ENCODE peak calls at places on chromosome 20, in seven cellular contexts. One of them, this sample, is unnamed.
A peak's percentile ranks its signal among the peaks of the same experiment; 100 is the strongest.

GRCh38 chr20:2130062-2130591 is 28.5 kb downstream of the STK35 start:
- DNase-seq in activated T-cell treated with anti-CD3 and anti-CD28 coated beads, Interleukin-2, amount 50 U/mL, for 72 hours: no peak
- DNase-seq in lower lobe of right lung: no peak
- DNase-seq in EH: no peak
- DNase-seq in adipocyte: no peak
- DNase-seq in GM04504: no peak
- DNase-seq in activated CD8-positive, alpha-beta memory T cell treated with anti-CD3 and anti-CD28 coated beads for 1 hour: no peak
- DNase-seq in this sample: no peak

GRCh38 chr20:62239278-62239879 is 1.1 kb downstream of the OSBPL2 start:
- DNase-seq in activated T-cell treated with anti-CD3 and anti-CD28 coated beads, Interleukin-2, amount 50 U/mL, for 72 hours: no peak
- DNase-seq in lower lobe of right lung: no peak
- DNase-seq in EH: peak; percentile 13
- DNase-seq in adipocyte: no peak
- DNase-seq in GM04504: no peak
- DNase-seq in activated CD8-positive, alpha-beta memory T cell treated with anti-CD3 and anti-CD28 coated beads for 1 hour: no peak
- DNase-seq in this sample: no peak

GRCh38 chr20:21047981-21048380 is 58.2 kb downstream of the LINC00237 start:
- DNase-seq in activated T-cell treated with anti-CD3 and anti-CD28 coated beads, Interleukin-2, amount 50 U/mL, for 72 hours: no peak
- DNase-seq in lower lobe of right lung: no peak
- DNase-seq in EH: no peak
- DNase-seq in adipocyte: no peak
- DNase-seq in GM04504: no peak
- DNase-seq in activated CD8-positive, alpha-beta memory T cell treated with anti-CD3 and anti-CD28 coated beads for 1 hour: no peak
- DNase-seq in this sample: no peak

GRCh38 chr20:2038161-2038560 is 44.3 kb upstream of the PDYN start:
- DNase-seq in activated T-cell treated with anti-CD3 and anti-CD28 coated beads, Interleukin-2, amount 50 U/mL, for 72 hours: no peak
- DNase-seq in lower lobe of right lung: no peak
- DNase-seq in EH: no peak
- DNase-seq in adipocyte: no peak
- DNase-seq in GM04504: no peak
- DNase-seq in activated CD8-positive, alpha-beta memory T cell treated with anti-CD3 and anti-CD28 coated beads for 1 hour: no peak
- DNase-seq in this sample: no peak

GRCh38 chr20:36030143-36030542 is 61.8 kb downstream of the CNBD2 start:
- DNase-seq in activated T-cell treated with anti-CD3 and anti-CD28 coated beads, Interleukin-2, amount 50 U/mL, for 72 hours: no peak
- DNase-seq in lower lobe of right lung: no peak
- DNase-seq in EH: no peak
- DNase-seq in adipocyte: peak; percentile 70
- DNase-seq in GM04504: no peak
- DNase-seq in activated CD8-positive, alpha-beta memory T cell treated with anti-CD3 and anti-CD28 coated beads for 1 hour: no peak
- DNase-seq in this sample: no peak

GRCh38 chr20:14710941-14711340 is 373.5 kb upstream of the FLRT3 start:
- DNase-seq in activated T-cell treated with anti-CD3 and anti-CD28 coated beads, Interleukin-2, amount 50 U/mL, for 72 hours: no peak
- DNase-seq in lower lobe of right lung: no peak
- DNase-seq in EH: no peak
- DNase-seq in adipocyte: no peak
- DNase-seq in GM04504: no peak
- DNase-seq in activated CD8-positive, alpha-beta memory T cell treated with anti-CD3 and anti-CD28 coated beads for 1 hour: no peak
- DNase-seq in this sample: no peak

GRCh38 chr20:53829706-53830521 is 236.3 kb upstream of the ZNF217 start:
- DNase-seq in activated T-cell treated with anti-CD3 and anti-CD28 coated beads, Interleukin-2, amount 50 U/mL, for 72 hours: no peak
- DNase-seq in lower lobe of right lung: no peak
- DNase-seq in EH: peak; percentile 88
- DNase-seq in adipocyte: peak; percentile 78
- DNase-seq in GM04504: peak; percentile 67
- DNase-seq in activated CD8-positive, alpha-beta memory T cell treated with anti-CD3 and anti-CD28 coated beads for 1 hour: no peak
- DNase-seq in this sample: peak; percentile 40

GRCh38 chr20:47950103-47950502 is 164.8 kb upstream of the SULF2 start:
- DNase-seq in activated T-cell treated with anti-CD3 and anti-CD28 coated beads, Interleukin-2, amount 50 U/mL, for 72 hours: no peak
- DNase-seq in lower lobe of right lung: no peak
- DNase-seq in EH: peak; percentile 79
- DNase-seq in adipocyte: peak; percentile 46
- DNase-seq in GM04504: no peak
- DNase-seq in activated CD8-positive, alpha-beta memory T cell treated with anti-CD3 and anti-CD28 coated beads for 1 hour: no peak
- DNase-seq in this sample: no peak

GRCh38 chr20:54002056-54002575 is 68.3 kb downstream of the BCAS1 start:
- DNase-seq in activated T-cell treated with anti-CD3 and anti-CD28 coated beads, Interleukin-2, amount 50 U/mL, for 72 hours: no peak
- DNase-seq in lower lobe of right lung: no peak
- DNase-seq in EH: no peak
- DNase-seq in adipocyte: no peak
- DNase-seq in GM04504: no peak
- DNase-seq in activated CD8-positive, alpha-beta memory T cell treated with anti-CD3 and anti-CD28 coated beads for 1 hour: no peak
- DNase-seq in this sample: no peak

GRCh38 chr20:56391596-56392281 is at the start of gene AURKA:
- DNase-seq in activated T-cell treated with anti-CD3 and anti-CD28 coated beads, Interleukin-2, amount 50 U/mL, for 72 hours: no peak
- DNase-seq in lower lobe of right lung: no peak
- DNase-seq in EH: peak; percentile 12
- DNase-seq in adipocyte: no peak
- DNase-seq in GM04504: no peak
- DNase-seq in activated CD8-positive, alpha-beta memory T cell treated with anti-CD3 and anti-CD28 coated beads for 1 hour: no peak
- DNase-seq in this sample: no peak

GRCh38 chr20:48079028-48079427 is 293.7 kb upstream of the SULF2 start:
- DNase-seq in activated T-cell treated with anti-CD3 and anti-CD28 coated beads, Interleukin-2, amount 50 U/mL, for 72 hours: no peak
- DNase-seq in lower lobe of right lung: no peak
- DNase-seq in EH: no peak
- DNase-seq in adipocyte: no peak
- DNase-seq in GM04504: no peak
- DNase-seq in activated CD8-positive, alpha-beta memory T cell treated with anti-CD3 and anti-CD28 coated beads for 1 hour: no peak
- DNase-seq in this sample: no peak

GRCh38 chr20:51497542-51498467 is 44.7 kb downstream of the NFATC2 start:
- DNase-seq in activated T-cell treated with anti-CD3 and anti-CD28 coated beads, Interleukin-2, amount 50 U/mL, for 72 hours: peak; percentile 70
- DNase-seq in lower lobe of right lung: peak; percentile 55
- DNase-seq in EH: no peak
- DNase-seq in adipocyte: peak; percentile 43
- DNase-seq in GM04504: no peak
- DNase-seq in activated CD8-positive, alpha-beta memory T cell treated with anti-CD3 and anti-CD28 coated beads for 1 hour: no peak
- DNase-seq in this sample: peak; percentile 78

GRCh38 chr20:43931976-43932375 is 17.3 kb downstream of the TOX2 start:
- DNase-seq in activated T-cell treated with anti-CD3 and anti-CD28 coated beads, Interleukin-2, amount 50 U/mL, for 72 hours: no peak
- DNase-seq in lower lobe of right lung: no peak
- DNase-seq in EH: no peak
- DNase-seq in adipocyte: no peak
- DNase-seq in GM04504: no peak
- DNase-seq in activated CD8-positive, alpha-beta memory T cell treated with anti-CD3 and anti-CD28 coated beads for 1 hour: no peak
- DNase-seq in this sample: no peak

GRCh38 chr20:48107560-48107959 is 322.3 kb upstream of the SULF2 start:
- DNase-seq in activated T-cell treated with anti-CD3 and anti-CD28 coated beads, Interleukin-2, amount 50 U/mL, for 72 hours: no peak
- DNase-seq in lower lobe of right lung: no peak
- DNase-seq in EH: peak; percentile 63
- DNase-seq in adipocyte: no peak
- DNase-seq in GM04504: no peak
- DNase-seq in activated CD8-positive, alpha-beta memory T cell treated with anti-CD3 and anti-CD28 coated beads for 1 hour: no peak
- DNase-seq in this sample: no peak

GRCh38 chr20:10553326-10553984 is 118.3 kb downstream of the SLX4IP start:
- DNase-seq in activated T-cell treated with anti-CD3 and anti-CD28 coated beads, Interleukin-2, amount 50 U/mL, for 72 hours: peak; percentile 53
- DNase-seq in lower lobe of right lung: peak; percentile 68
- DNase-seq in EH: peak; percentile 82
- DNase-seq in adipocyte: peak; percentile 82
- DNase-seq in GM04504: peak; percentile 35
- DNase-seq in activated CD8-positive, alpha-beta memory T cell treated with anti-CD3 and anti-CD28 coated beads for 1 hour: peak; percentile 23
- DNase-seq in this sample: peak; percentile 25

GRCh38 chr20:10949930-10950783 is 276.4 kb upstream of the JAG1 start:
- DNase-seq in activated T-cell treated with anti-CD3 and anti-CD28 coated beads, Interleukin-2, amount 50 U/mL, for 72 hours: no peak
- DNase-seq in lower lobe of right lung: no peak
- DNase-seq in EH: no peak
- DNase-seq in adipocyte: no peak
- DNase-seq in GM04504: no peak
- DNase-seq in activated CD8-positive, alpha-beta memory T cell treated with anti-CD3 and anti-CD28 coated beads for 1 hour: no peak
- DNase-seq in this sample: no peak

GRCh38 chr20:14334306-14334930 is 3.0 kb downstream of the FLRT3 start:
- DNase-seq in activated T-cell treated with anti-CD3 and anti-CD28 coated beads, Interleukin-2, amount 50 U/mL, for 72 hours: no peak
- DNase-seq in lower lobe of right lung: no peak
- DNase-seq in EH: peak; percentile 36
- DNase-seq in adipocyte: peak; percentile 89
- DNase-seq in GM04504: no peak
- DNase-seq in activated CD8-positive, alpha-beta memory T cell treated with anti-CD3 and anti-CD28 coated beads for 1 hour: no peak
- DNase-seq in this sample: no peak

GRCh38 chr20:56626367-56627121 is 2.6 kb upstream of the TFAP2C start:
- DNase-seq in activated T-cell treated with anti-CD3 and anti-CD28 coated beads, Interleukin-2, amount 50 U/mL, for 72 hours: no peak
- DNase-seq in lower lobe of right lung: no peak
- DNase-seq in EH: peak; percentile 37
- DNase-seq in adipocyte: peak; percentile 30
- DNase-seq in GM04504: no peak
- DNase-seq in activated CD8-positive, alpha-beta memory T cell treated with anti-CD3 and anti-CD28 coated beads for 1 hour: no peak
- DNase-seq in this sample: peak; percentile 48

GRCh38 chr20:53652090-53652858 is 58.6 kb upstream of the ZNF217 start:
- DNase-seq in activated T-cell treated with anti-CD3 and anti-CD28 coated beads, Interleukin-2, amount 50 U/mL, for 72 hours: no peak
- DNase-seq in lower lobe of right lung: no peak
- DNase-seq in EH: no peak
- DNase-seq in adipocyte: peak; percentile 41
- DNase-seq in GM04504: no peak
- DNase-seq in activated CD8-positive, alpha-beta memory T cell treated with anti-CD3 and anti-CD28 coated beads for 1 hour: no peak
- DNase-seq in this sample: peak; percentile 62

GRCh38 chr20:44597930-44598329 is 15.6 kb downstream of the PKIG start:
- DNase-seq in activated T-cell treated with anti-CD3 and anti-CD28 coated beads, Interleukin-2, amount 50 U/mL, for 72 hours: no peak
- DNase-seq in lower lobe of right lung: no peak
- DNase-seq in EH: no peak
- DNase-seq in adipocyte: no peak
- DNase-seq in GM04504: no peak
- DNase-seq in activated CD8-positive, alpha-beta memory T cell treated with anti-CD3 and anti-CD28 coated beads for 1 hour: no peak
- DNase-seq in this sample: no peak

GRCh38 chr20:62774076-62774714 is 22.1 kb upstream of the MRGBP start:
- DNase-seq in activated T-cell treated with anti-CD3 and anti-CD28 coated beads, Interleukin-2, amount 50 U/mL, for 72 hours: no peak
- DNase-seq in lower lobe of right lung: no peak
- DNase-seq in EH: no peak
- DNase-seq in adipocyte: no peak
- DNase-seq in GM04504: no peak
- DNase-seq in activated CD8-positive, alpha-beta memory T cell treated with anti-CD3 and anti-CD28 coated beads for 1 hour: no peak
- DNase-seq in this sample: no peak

GRCh38 chr20:45796336-45797070 is 4.7 kb downstream of the DNTTIP1 start:
- DNase-seq in activated T-cell treated with anti-CD3 and anti-CD28 coated beads, Interleukin-2, amount 50 U/mL, for 72 hours: no peak
- DNase-seq in lower lobe of right lung: no peak
- DNase-seq in EH: no peak
- DNase-seq in adipocyte: no peak
- DNase-seq in GM04504: no peak
- DNase-seq in activated CD8-positive, alpha-beta memory T cell treated with anti-CD3 and anti-CD28 coated beads for 1 hour: no peak
- DNase-seq in this sample: no peak

GRCh38 chr20:34222208-34222607 is 19.0 kb upstream of the ASIP start:
- DNase-seq in activated T-cell treated with anti-CD3 and anti-CD28 coated beads, Interleukin-2, amount 50 U/mL, for 72 hours: peak; percentile 34
- DNase-seq in lower lobe of right lung: no peak
- DNase-seq in EH: peak; percentile 98
- DNase-seq in adipocyte: peak; percentile 97
- DNase-seq in GM04504: peak; percentile 94
- DNase-seq in activated CD8-positive, alpha-beta memory T cell treated with anti-CD3 and anti-CD28 coated beads for 1 hour: no peak
- DNase-seq in this sample: no peak

GRCh38 chr20:17969276-17969883 is 562 bp downstream of the MGME1 start:
- DNase-seq in activated T-cell treated with anti-CD3 and anti-CD28 coated beads, Interleukin-2, amount 50 U/mL, for 72 hours: peak; percentile 42
- DNase-seq in lower lobe of right lung: peak; percentile 55
- DNase-seq in EH: peak; percentile 61
- DNase-seq in adipocyte: peak; percentile 66
- DNase-seq in GM04504: no peak
- DNase-seq in activated CD8-positive, alpha-beta memory T cell treated with anti-CD3 and anti-CD28 coated beads for 1 hour: no peak
- DNase-seq in this sample: no peak

GRCh38 chr20:37095108-37095608 is 639 bp downstream of the RBL1 start:
- DNase-seq in activated T-cell treated with anti-CD3 and anti-CD28 coated beads, Interleukin-2, amount 50 U/mL, for 72 hours: peak; percentile 41
- DNase-seq in lower lobe of right lung: no peak
- DNase-seq in EH: peak; percentile 19
- DNase-seq in adipocyte: peak; percentile 15
- DNase-seq in GM04504: no peak
- DNase-seq in activated CD8-positive, alpha-beta memory T cell treated with anti-CD3 and anti-CD28 coated beads for 1 hour: no peak
- DNase-seq in this sample: peak; percentile 39

GRCh38 chr20:23086056-23086551 is at the start of gene CD93:
- DNase-seq in activated T-cell treated with anti-CD3 and anti-CD28 coated beads, Interleukin-2, amount 50 U/mL, for 72 hours: peak; percentile 27
- DNase-seq in lower lobe of right lung: peak; percentile 55
- DNase-seq in EH: no peak
- DNase-seq in adipocyte: no peak
- DNase-seq in GM04504: no peak
- DNase-seq in activated CD8-positive, alpha-beta memory T cell treated with anti-CD3 and anti-CD28 coated beads for 1 hour: no peak
- DNase-seq in this sample: peak; percentile 40

GRCh38 chr20:48659888-48660287 is 167.9 kb downstream of the PREX1 start:
- DNase-seq in activated T-cell treated with anti-CD3 and anti-CD28 coated beads, Interleukin-2, amount 50 U/mL, for 72 hours: no peak
- DNase-seq in lower lobe of right lung: no peak
- DNase-seq in EH: no peak
- DNase-seq in adipocyte: no peak
- DNase-seq in GM04504: no peak
- DNase-seq in activated CD8-positive, alpha-beta memory T cell treated with anti-CD3 and anti-CD28 coated beads for 1 hour: no peak
- DNase-seq in this sample: no peak

GRCh38 chr20:1478566-1478965 is 11.9 kb upstream of the NSFL1C start:
- DNase-seq in activated T-cell treated with anti-CD3 and anti-CD28 coated beads, Interleukin-2, amount 50 U/mL, for 72 hours: no peak
- DNase-seq in lower lobe of right lung: no peak
- DNase-seq in EH: peak; percentile 73
- DNase-seq in adipocyte: peak; percentile 48
- DNase-seq in GM04504: no peak
- DNase-seq in activated CD8-positive, alpha-beta memory T cell treated with anti-CD3 and anti-CD28 coated beads for 1 hour: no peak
- DNase-seq in this sample: no peak

GRCh38 chr20:20211274-20211987 is 156.5 kb upstream of the INSM1 start:
- DNase-seq in activated T-cell treated with anti-CD3 and anti-CD28 coated beads, Interleukin-2, amount 50 U/mL, for 72 hours: no peak
- DNase-seq in lower lobe of right lung: no peak
- DNase-seq in EH: peak; percentile 73
- DNase-seq in adipocyte: no peak
- DNase-seq in GM04504: peak; percentile 28
- DNase-seq in activated CD8-positive, alpha-beta memory T cell treated with anti-CD3 and anti-CD28 coated beads for 1 hour: no peak
- DNase-seq in this sample: no peak

GRCh38 chr20:52965380-52965779 is 6.8 kb upstream of the TSHZ2 start:
- DNase-seq in activated T-cell treated with anti-CD3 and anti-CD28 coated beads, Interleukin-2, amount 50 U/mL, for 72 hours: no peak
- DNase-seq in lower lobe of right lung: no peak
- DNase-seq in EH: no peak
- DNase-seq in adipocyte: no peak
- DNase-seq in GM04504: no peak
- DNase-seq in activated CD8-positive, alpha-beta memory T cell treated with anti-CD3 and anti-CD28 coated beads for 1 hour: no peak
- DNase-seq in this sample: no peak

GRCh38 chr20:10673176-10673830 is 496 bp downstream of the JAG1 start:
- DNase-seq in activated T-cell treated with anti-CD3 and anti-CD28 coated beads, Interleukin-2, amount 50 U/mL, for 72 hours: peak; percentile 30
- DNase-seq in lower lobe of right lung: peak; percentile 59
- DNase-seq in EH: no peak
- DNase-seq in adipocyte: peak; percentile 71
- DNase-seq in GM04504: no peak
- DNase-seq in activated CD8-positive, alpha-beta memory T cell treated with anti-CD3 and anti-CD28 coated beads for 1 hour: no peak
- DNase-seq in this sample: peak; percentile 59

GRCh38 chr20:48458003-48458377 is 369.8 kb downstream of the PREX1 start:
- DNase-seq in activated T-cell treated with anti-CD3 and anti-CD28 coated beads, Interleukin-2, amount 50 U/mL, for 72 hours: no peak
- DNase-seq in lower lobe of right lung: no peak
- DNase-seq in EH: no peak
- DNase-seq in adipocyte: no peak
- DNase-seq in GM04504: no peak
- DNase-seq in activated CD8-positive, alpha-beta memory T cell treated with anti-CD3 and anti-CD28 coated beads for 1 hour: no peak
- DNase-seq in this sample: no peak

GRCh38 chr20:64057628-64058498 is 5.1 kb upstream of the TCEA2 start:
- DNase-seq in activated T-cell treated with anti-CD3 and anti-CD28 coated beads, Interleukin-2, amount 50 U/mL, for 72 hours: peak; percentile 87
- DNase-seq in lower lobe of right lung: peak; percentile 84
- DNase-seq in EH: peak; percentile 65
- DNase-seq in adipocyte: peak; percentile 85
- DNase-seq in GM04504: no peak
- DNase-seq in activated CD8-positive, alpha-beta memory T cell treated with anti-CD3 and anti-CD28 coated beads for 1 hour: peak; percentile 75
- DNase-seq in this sample: peak; percentile 90

GRCh38 chr20:12591949-12592470 is 416.8 kb upstream of the SPTLC3 start:
- DNase-seq in activated T-cell treated with anti-CD3 and anti-CD28 coated beads, Interleukin-2, amount 50 U/mL, for 72 hours: no peak
- DNase-seq in lower lobe of right lung: no peak
- DNase-seq in EH: no peak
- DNase-seq in adipocyte: no peak
- DNase-seq in GM04504: no peak
- DNase-seq in activated CD8-positive, alpha-beta memory T cell treated with anti-CD3 and anti-CD28 coated beads for 1 hour: no peak
- DNase-seq in this sample: no peak

GRCh38 chr20:46230811-46231282 is 77.5 kb downstream of the CDH22 start:
- DNase-seq in activated T-cell treated with anti-CD3 and anti-CD28 coated beads, Interleukin-2, amount 50 U/mL, for 72 hours: no peak
- DNase-seq in lower lobe of right lung: no peak
- DNase-seq in EH: peak; percentile 50
- DNase-seq in adipocyte: peak; percentile 34
- DNase-seq in GM04504: no peak
- DNase-seq in activated CD8-positive, alpha-beta memory T cell treated with anti-CD3 and anti-CD28 coated beads for 1 hour: no peak
- DNase-seq in this sample: no peak

GRCh38 chr20:14824996-14825395 is 487.6 kb upstream of the FLRT3 start:
- DNase-seq in activated T-cell treated with anti-CD3 and anti-CD28 coated beads, Interleukin-2, amount 50 U/mL, for 72 hours: no peak
- DNase-seq in lower lobe of right lung: no peak
- DNase-seq in EH: no peak
- DNase-seq in adipocyte: no peak
- DNase-seq in GM04504: no peak
- DNase-seq in activated CD8-positive, alpha-beta memory T cell treated with anti-CD3 and anti-CD28 coated beads for 1 hour: no peak
- DNase-seq in this sample: no peak

GRCh38 chr20:40714109-40714508 is 25.1 kb upstream of the MAFB start:
- DNase-seq in activated T-cell treated with anti-CD3 and anti-CD28 coated beads, Interleukin-2, amount 50 U/mL, for 72 hours: no peak
- DNase-seq in lower lobe of right lung: no peak
- DNase-seq in EH: no peak
- DNase-seq in adipocyte: no peak
- DNase-seq in GM04504: no peak
- DNase-seq in activated CD8-positive, alpha-beta memory T cell treated with anti-CD3 and anti-CD28 coated beads for 1 hour: no peak
- DNase-seq in this sample: no peak

GRCh38 chr20:58639182-58640146 is 11.6 kb upstream of the STX16 start:
- DNase-seq in activated T-cell treated with anti-CD3 and anti-CD28 coated beads, Interleukin-2, amount 50 U/mL, for 72 hours: no peak
- DNase-seq in lower lobe of right lung: no peak
- DNase-seq in EH: no peak
- DNase-seq in adipocyte: no peak
- DNase-seq in GM04504: no peak
- DNase-seq in activated CD8-positive, alpha-beta memory T cell treated with anti-CD3 and anti-CD28 coated beads for 1 hour: no peak
- DNase-seq in this sample: no peak